ENCODE peak calls at places on chromosomes 6 and 20, in nine cellular contexts. One of them, this sample, is unnamed.

GRCh38 chr20:58218665-58219341 is 9.7 kb downstream of the ANKRD60 start:
- DNase-seq in HFFc6: no peak
- DNase-seq in COLO829: no peak
- DNase-seq in SHP77: no peak
- DNase-seq in stimulated activated CD4-positive, alpha-beta T cell treated with anti-CD3 and anti-CD28 coated beads, Interleukin-4, amount 100 ng/mL, for 1 hour: no peak
- DNase-seq in HepG2: no peak
- DNase-seq in effector memory CD4-positive, alpha-beta T cell: no peak
- DNase-seq in RPMI8226: no peak
- DNase-seq in choroid plexus epithelial cell: no peak
- DNase-seq in this sample: no peak

GRCh38 chr6:126377594-126378153 is 37.8 kb downstream of the CENPW start:
- DNase-seq in HFFc6: no peak
- DNase-seq in COLO829: no peak
- DNase-seq in SHP77: no peak
- DNase-seq in stimulated activated CD4-positive, alpha-beta T cell treated with anti-CD3 and anti-CD28 coated beads, Interleukin-4, amount 100 ng/mL, for 1 hour: no peak
- DNase-seq in HepG2: peak
- DNase-seq in effector memory CD4-positive, alpha-beta T cell: no peak
- DNase-seq in RPMI8226: no peak
- DNase-seq in choroid plexus epithelial cell: no peak
- DNase-seq in this sample: no peak

GRCh38 chr20:49893242-49894072 is 21.9 kb downstream of the SPATA2 start:
- DNase-seq in HFFc6: no peak
- DNase-seq in COLO829: no peak
- DNase-seq in SHP77: no peak
- DNase-seq in stimulated activated CD4-positive, alpha-beta T cell treated with anti-CD3 and anti-CD28 coated beads, Interleukin-4, amount 100 ng/mL, for 1 hour: no peak
- DNase-seq in HepG2: no peak
- DNase-seq in effector memory CD4-positive, alpha-beta T cell: no peak
- DNase-seq in RPMI8226: no peak
- DNase-seq in choroid plexus epithelial cell: no peak
- DNase-seq in this sample: no peak

GRCh38 chr6:145260491-145260890 is 474.8 kb downstream of the EPM2A start:
- DNase-seq in HFFc6: no peak
- DNase-seq in COLO829: no peak
- DNase-seq in SHP77: no peak
- DNase-seq in stimulated activated CD4-positive, alpha-beta T cell treated with anti-CD3 and anti-CD28 coated beads, Interleukin-4, amount 100 ng/mL, for 1 hour: no peak
- DNase-seq in HepG2: no peak
- DNase-seq in effector memory CD4-positive, alpha-beta T cell: no peak
- DNase-seq in RPMI8226: no peak
- DNase-seq in choroid plexus epithelial cell: no peak
- DNase-seq in this sample: no peak

GRCh38 chr20:19867074-19867473 is 109.0 kb downstream of the RIN2 start:
- DNase-seq in HFFc6: no peak
- DNase-seq in COLO829: no peak
- DNase-seq in SHP77: no peak
- DNase-seq in stimulated activated CD4-positive, alpha-beta T cell treated with anti-CD3 and anti-CD28 coated beads, Interleukin-4, amount 100 ng/mL, for 1 hour: no peak
- DNase-seq in HepG2: no peak
- DNase-seq in effector memory CD4-positive, alpha-beta T cell: no peak
- DNase-seq in RPMI8226: no peak
- DNase-seq in choroid plexus epithelial cell: peak
- DNase-seq in this sample: no peak

GRCh38 chr6:127185410-127185809 is 66.9 kb downstream of the RSPO3 start:
- DNase-seq in HFFc6: no peak
- DNase-seq in COLO829: no peak
- DNase-seq in SHP77: no peak
- DNase-seq in stimulated activated CD4-positive, alpha-beta T cell treated with anti-CD3 and anti-CD28 coated beads, Interleukin-4, amount 100 ng/mL, for 1 hour: no peak
- DNase-seq in HepG2: no peak
- DNase-seq in effector memory CD4-positive, alpha-beta T cell: no peak
- DNase-seq in RPMI8226: no peak
- DNase-seq in choroid plexus epithelial cell: no peak
- DNase-seq in this sample: no peak

GRCh38 chr6:168243812-168244376 is 75.7 kb downstream of the DACT2 start:
- DNase-seq in HFFc6: no peak
- DNase-seq in COLO829: no peak
- DNase-seq in SHP77: no peak
- DNase-seq in stimulated activated CD4-positive, alpha-beta T cell treated with anti-CD3 and anti-CD28 coated beads, Interleukin-4, amount 100 ng/mL, for 1 hour: no peak
- DNase-seq in HepG2: no peak
- DNase-seq in effector memory CD4-positive, alpha-beta T cell: no peak
- DNase-seq in RPMI8226: no peak
- DNase-seq in choroid plexus epithelial cell: no peak
- DNase-seq in this sample: no peak

GRCh38 chr20:32828029-32828666 is 8.4 kb downstream of the MAPRE1 start:
- DNase-seq in HFFc6: no peak
- DNase-seq in COLO829: no peak
- DNase-seq in SHP77: no peak
- DNase-seq in stimulated activated CD4-positive, alpha-beta T cell treated with anti-CD3 and anti-CD28 coated beads, Interleukin-4, amount 100 ng/mL, for 1 hour: no peak
- DNase-seq in HepG2: no peak
- DNase-seq in effector memory CD4-positive, alpha-beta T cell: no peak
- DNase-seq in RPMI8226: no peak
- DNase-seq in choroid plexus epithelial cell: peak
- DNase-seq in this sample: no peak

GRCh38 chr6:51908243-51908642 is 179.2 kb downstream of the PKHD1 start:
- DNase-seq in HFFc6: no peak
- DNase-seq in COLO829: no peak
- DNase-seq in SHP77: no peak
- DNase-seq in stimulated activated CD4-positive, alpha-beta T cell treated with anti-CD3 and anti-CD28 coated beads, Interleukin-4, amount 100 ng/mL, for 1 hour: no peak
- DNase-seq in HepG2: no peak
- DNase-seq in effector memory CD4-positive, alpha-beta T cell: no peak
- DNase-seq in RPMI8226: no peak
- DNase-seq in choroid plexus epithelial cell: no peak
- DNase-seq in this sample: no peak

GRCh38 chr20:48189177-48189576 is 403.9 kb upstream of the SULF2 start:
- DNase-seq in HFFc6: no peak
- DNase-seq in COLO829: no peak
- DNase-seq in SHP77: no peak
- DNase-seq in stimulated activated CD4-positive, alpha-beta T cell treated with anti-CD3 and anti-CD28 coated beads, Interleukin-4, amount 100 ng/mL, for 1 hour: no peak
- DNase-seq in HepG2: peak
- DNase-seq in effector memory CD4-positive, alpha-beta T cell: no peak
- DNase-seq in RPMI8226: peak
- DNase-seq in choroid plexus epithelial cell: peak
- DNase-seq in this sample: peak

GRCh38 chr6:49463612-49463967 is 420 bp downstream of the CENPQ start:
- DNase-seq in HFFc6: no peak
- DNase-seq in COLO829: no peak
- DNase-seq in SHP77: no peak
- DNase-seq in stimulated activated CD4-positive, alpha-beta T cell treated with anti-CD3 and anti-CD28 coated beads, Interleukin-4, amount 100 ng/mL, for 1 hour: no peak
- DNase-seq in HepG2: no peak
- DNase-seq in effector memory CD4-positive, alpha-beta T cell: no peak
- DNase-seq in RPMI8226: peak
- DNase-seq in choroid plexus epithelial cell: no peak
- DNase-seq in this sample: no peak

GRCh38 chr20:58986968-58987517 is 6.0 kb downstream of the NELFCD start:
- DNase-seq in HFFc6: no peak
- DNase-seq in COLO829: no peak
- DNase-seq in SHP77: peak
- DNase-seq in stimulated activated CD4-positive, alpha-beta T cell treated with anti-CD3 and anti-CD28 coated beads, Interleukin-4, amount 100 ng/mL, for 1 hour: no peak
- DNase-seq in HepG2: no peak
- DNase-seq in effector memory CD4-positive, alpha-beta T cell: no peak
- DNase-seq in RPMI8226: no peak
- DNase-seq in choroid plexus epithelial cell: no peak
- DNase-seq in this sample: no peak

GRCh38 chr6:154347981-154348380 is 8.6 kb downstream of the IPCEF1 start:
- DNase-seq in HFFc6: no peak
- DNase-seq in COLO829: no peak
- DNase-seq in SHP77: no peak
- DNase-seq in stimulated activated CD4-positive, alpha-beta T cell treated with anti-CD3 and anti-CD28 coated beads, Interleukin-4, amount 100 ng/mL, for 1 hour: no peak
- DNase-seq in HepG2: no peak
- DNase-seq in effector memory CD4-positive, alpha-beta T cell: no peak
- DNase-seq in RPMI8226: no peak
- DNase-seq in choroid plexus epithelial cell: no peak
- DNase-seq in this sample: no peak

GRCh38 chr6:72321741-72322140 is 300.1 kb upstream of the KCNQ5 start:
- DNase-seq in HFFc6: peak
- DNase-seq in COLO829: peak
- DNase-seq in SHP77: no peak
- DNase-seq in stimulated activated CD4-positive, alpha-beta T cell treated with anti-CD3 and anti-CD28 coated beads, Interleukin-4, amount 100 ng/mL, for 1 hour: no peak
- DNase-seq in HepG2: no peak
- DNase-seq in effector memory CD4-positive, alpha-beta T cell: no peak
- DNase-seq in RPMI8226: no peak
- DNase-seq in choroid plexus epithelial cell: peak
- DNase-seq in this sample: no peak

GRCh38 chr6:15498640-15499039 is 164.2 kb downstream of the DTNBP1 start:
- DNase-seq in HFFc6: no peak
- DNase-seq in COLO829: no peak
- DNase-seq in SHP77: no peak
- DNase-seq in stimulated activated CD4-positive, alpha-beta T cell treated with anti-CD3 and anti-CD28 coated beads, Interleukin-4, amount 100 ng/mL, for 1 hour: no peak
- DNase-seq in HepG2: no peak
- DNase-seq in effector memory CD4-positive, alpha-beta T cell: no peak
- DNase-seq in RPMI8226: no peak
- DNase-seq in choroid plexus epithelial cell: no peak
- DNase-seq in this sample: no peak

GRCh38 chr6:17389274-17389847 is 4.0 kb upstream of the CAP2 start:
- DNase-seq in HFFc6: peak
- DNase-seq in COLO829: no peak
- DNase-seq in SHP77: no peak
- DNase-seq in stimulated activated CD4-positive, alpha-beta T cell treated with anti-CD3 and anti-CD28 coated beads, Interleukin-4, amount 100 ng/mL, for 1 hour: no peak
- DNase-seq in HepG2: no peak
- DNase-seq in effector memory CD4-positive, alpha-beta T cell: no peak
- DNase-seq in RPMI8226: no peak
- DNase-seq in choroid plexus epithelial cell: peak
- DNase-seq in this sample: no peak

GRCh38 chr6:110066091-110066490 is 88.0 kb downstream of the GPR6 start:
- DNase-seq in HFFc6: no peak
- DNase-seq in COLO829: no peak
- DNase-seq in SHP77: no peak
- DNase-seq in stimulated activated CD4-positive, alpha-beta T cell treated with anti-CD3 and anti-CD28 coated beads, Interleukin-4, amount 100 ng/mL, for 1 hour: no peak
- DNase-seq in HepG2: no peak
- DNase-seq in effector memory CD4-positive, alpha-beta T cell: no peak
- DNase-seq in RPMI8226: no peak
- DNase-seq in choroid plexus epithelial cell: no peak
- DNase-seq in this sample: no peak

GRCh38 chr6:54267798-54268197 is 40.4 kb upstream of the TINAG start:
- DNase-seq in HFFc6: peak
- DNase-seq in COLO829: peak
- DNase-seq in SHP77: peak
- DNase-seq in stimulated activated CD4-positive, alpha-beta T cell treated with anti-CD3 and anti-CD28 coated beads, Interleukin-4, amount 100 ng/mL, for 1 hour: no peak
- DNase-seq in HepG2: peak
- DNase-seq in effector memory CD4-positive, alpha-beta T cell: no peak
- DNase-seq in RPMI8226: peak
- DNase-seq in choroid plexus epithelial cell: peak
- DNase-seq in this sample: peak

GRCh38 chr6:5728726-5729434 is 277.8 kb downstream of the NRN1 start:
- DNase-seq in HFFc6: peak
- DNase-seq in COLO829: no peak
- DNase-seq in SHP77: peak
- DNase-seq in stimulated activated CD4-positive, alpha-beta T cell treated with anti-CD3 and anti-CD28 coated beads, Interleukin-4, amount 100 ng/mL, for 1 hour: no peak
- DNase-seq in HepG2: no peak
- DNase-seq in effector memory CD4-positive, alpha-beta T cell: no peak
- DNase-seq in RPMI8226: no peak
- DNase-seq in choroid plexus epithelial cell: peak
- DNase-seq in this sample: no peak

GRCh38 chr20:63941282-63942060 is 14.7 kb downstream of the UCKL1 start:
- DNase-seq in HFFc6: no peak
- DNase-seq in COLO829: peak
- DNase-seq in SHP77: no peak
- DNase-seq in stimulated activated CD4-positive, alpha-beta T cell treated with anti-CD3 and anti-CD28 coated beads, Interleukin-4, amount 100 ng/mL, for 1 hour: peak
- DNase-seq in HepG2: no peak
- DNase-seq in effector memory CD4-positive, alpha-beta T cell: peak
- DNase-seq in RPMI8226: no peak
- DNase-seq in choroid plexus epithelial cell: no peak
- DNase-seq in this sample: no peak

GRCh38 chr6:34760108-34760507 is 2.8 kb downstream of the SNRPC start:
- DNase-seq in HFFc6: no peak
- DNase-seq in COLO829: no peak
- DNase-seq in SHP77: no peak
- DNase-seq in stimulated activated CD4-positive, alpha-beta T cell treated with anti-CD3 and anti-CD28 coated beads, Interleukin-4, amount 100 ng/mL, for 1 hour: no peak
- DNase-seq in HepG2: no peak
- DNase-seq in effector memory CD4-positive, alpha-beta T cell: no peak
- DNase-seq in RPMI8226: no peak
- DNase-seq in choroid plexus epithelial cell: no peak
- DNase-seq in this sample: no peak

GRCh38 chr20:44582321-44583025 is at the start of gene PKIG:
- DNase-seq in HFFc6: peak
- DNase-seq in COLO829: peak
- DNase-seq in SHP77: no peak
- DNase-seq in stimulated activated CD4-positive, alpha-beta T cell treated with anti-CD3 and anti-CD28 coated beads, Interleukin-4, amount 100 ng/mL, for 1 hour: no peak
- DNase-seq in HepG2: no peak
- DNase-seq in effector memory CD4-positive, alpha-beta T cell: no peak
- DNase-seq in RPMI8226: no peak
- DNase-seq in choroid plexus epithelial cell: peak
- DNase-seq in this sample: no peak

GRCh38 chr6:116396451-116396850 is 25.7 kb downstream of the DSE start:
- DNase-seq in HFFc6: no peak
- DNase-seq in COLO829: no peak
- DNase-seq in SHP77: no peak
- DNase-seq in stimulated activated CD4-positive, alpha-beta T cell treated with anti-CD3 and anti-CD28 coated beads, Interleukin-4, amount 100 ng/mL, for 1 hour: no peak
- DNase-seq in HepG2: no peak
- DNase-seq in effector memory CD4-positive, alpha-beta T cell: no peak
- DNase-seq in RPMI8226: no peak
- DNase-seq in choroid plexus epithelial cell: no peak
- DNase-seq in this sample: no peak

GRCh38 chr6:137231895-137232294 is 12.7 kb upstream of the IFNGR1 start:
- DNase-seq in HFFc6: no peak
- DNase-seq in COLO829: no peak
- DNase-seq in SHP77: no peak
- DNase-seq in stimulated activated CD4-positive, alpha-beta T cell treated with anti-CD3 and anti-CD28 coated beads, Interleukin-4, amount 100 ng/mL, for 1 hour: no peak
- DNase-seq in HepG2: no peak
- DNase-seq in effector memory CD4-positive, alpha-beta T cell: no peak
- DNase-seq in RPMI8226: no peak
- DNase-seq in choroid plexus epithelial cell: no peak
- DNase-seq in this sample: no peak